ENCODE peak calls at places on chromosomes 13 and 19, in four cellular contexts. B is A549, V is HepG2, N is H1. M is an unnamed sample.

GRCh38 chr19:17089238-17089637 is 13.7 kb downstream of the MYO9B start:
- DNase-seq in B (no peak), V (no peak), N (no peak), M (no peak)

GRCh38 chr13:46615888-46616531 is 63.0 kb downstream of the LRCH1 start:
- DNase-seq in B (no peak), V (no peak), N (no peak), M (no peak)

GRCh38 chr13:72754111-72754510 is 26.4 kb downstream of the BORA start:
- DNase-seq in B (no peak), V (no peak), N (no peak), M (no peak)

GRCh38 chr19:6457958-6458694 is 1.5 kb downstream of the SLC25A23 start:
- DNase-seq in B (no peak), V (no peak), N (no peak), M (peak)

GRCh38 chr13:98821372-98822237 is 69.1 kb upstream of the SLC15A1 start:
- DNase-seq in B (peak), V (peak), N (no peak), M (no peak)

GRCh38 chr19:44587863-44588752 is 25.3 kb upstream of the IGSF23 start:
- DNase-seq in B (peak), V (peak), N (no peak), M (peak)

GRCh38 chr19:33432408-33433170 is 59.1 kb downstream of the CEBPG start:
- DNase-seq in B (no peak), V (no peak), N (no peak), M (no peak)

GRCh38 chr19:30361721-30362120 is 10.5 kb upstream of the ZNF536 start:
- DNase-seq in B (no peak), V (peak), N (no peak), M (no peak)

GRCh38 chr19:50432221-50432626 is 468 bp upstream of the MYBPC2 start:
- DNase-seq in B (no peak), V (no peak), N (no peak), M (no peak)

GRCh38 chr13:112904436-112904960 is 64.5 kb upstream of the MCF2L start:
- DNase-seq in B (no peak), V (no peak), N (no peak), M (no peak)
- TF ChIP-seq RNF2 in B (no peak), V (no peak), N (no peak), M (no peak)

DNA sequence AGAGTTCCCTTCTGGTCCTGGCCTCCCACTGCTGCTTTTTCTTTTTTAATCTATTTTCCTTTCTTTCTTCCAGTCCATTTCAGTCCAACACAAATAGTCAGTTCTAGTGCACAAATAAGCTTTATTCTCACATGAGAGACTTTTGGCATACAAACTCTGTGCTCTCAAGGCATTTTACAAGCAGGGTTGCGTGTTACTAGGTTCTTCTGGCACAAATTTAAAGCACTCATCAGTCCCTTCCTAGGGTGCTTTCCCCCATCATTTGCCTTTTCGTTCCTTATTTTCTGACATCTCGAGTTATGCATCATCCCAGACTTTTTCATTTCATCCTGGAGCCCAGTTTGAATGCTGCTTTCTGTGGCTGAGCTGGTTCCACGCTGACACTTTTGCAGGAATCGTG is 29.8 kb upstream of the IL17D start:
- DNase-seq in B (no peak), V (no peak), N (no peak), M (no peak)
- TF ChIP-seq RNF2 in B (no peak), V (no peak), N (no peak), M (no peak)

GRCh38 chr13:113211774-113212173 is 2.4 kb downstream of the CUL4A start:
- DNase-seq in B (peak), V (peak), N (no peak), M (no peak)

GRCh38 chr13:113208424-113209335 is at the start of gene PCID2:
- DNase-seq in B (peak), V (peak), N (peak), M (peak)

GRCh38 chr13:113210834-113211233 is 1.4 kb downstream of the CUL4A start:
- DNase-seq in B (no peak), V (no peak), N (no peak), M (no peak)

GRCh38 chr13:113209336-113209879 is at the start of gene CUL4A:
- DNase-seq in B (peak), V (peak), N (no peak), M (peak)

GRCh38 chr13:113209880-113210421 is 538 bp downstream of the CUL4A start:
- DNase-seq in B (peak), V (peak), N (no peak), M (peak)
- TF ChIP-seq RNF2 in B (no peak), V (peak), N (no peak), M (no peak)

DNA sequence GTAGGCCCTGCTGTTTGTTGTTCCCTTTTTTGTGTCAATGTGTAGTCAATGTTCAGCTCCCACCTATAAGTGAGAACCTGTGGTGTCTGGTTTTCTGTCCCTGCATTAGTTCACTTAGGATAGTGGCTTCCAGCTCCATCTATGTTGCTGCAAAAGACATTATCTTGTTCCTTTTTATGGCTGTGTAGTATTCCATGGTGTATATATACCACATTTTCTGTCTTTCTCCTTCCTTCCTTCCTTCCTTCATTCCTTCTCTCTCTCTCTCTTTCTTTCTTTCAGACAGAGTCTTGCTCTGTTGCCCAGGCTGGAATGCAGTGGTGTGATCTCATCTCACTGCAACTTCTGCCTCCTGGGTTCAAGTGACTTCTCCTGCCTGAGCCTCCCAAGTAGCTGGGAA is 21.0 kb downstream of the CYP2A6 start:
- DNase-seq in B (no peak), V (no peak), N (no peak), M (no peak)
- TF ChIP-seq RNF2 in B (no peak), V (no peak), N (no peak), M (no peak)

DNA sequence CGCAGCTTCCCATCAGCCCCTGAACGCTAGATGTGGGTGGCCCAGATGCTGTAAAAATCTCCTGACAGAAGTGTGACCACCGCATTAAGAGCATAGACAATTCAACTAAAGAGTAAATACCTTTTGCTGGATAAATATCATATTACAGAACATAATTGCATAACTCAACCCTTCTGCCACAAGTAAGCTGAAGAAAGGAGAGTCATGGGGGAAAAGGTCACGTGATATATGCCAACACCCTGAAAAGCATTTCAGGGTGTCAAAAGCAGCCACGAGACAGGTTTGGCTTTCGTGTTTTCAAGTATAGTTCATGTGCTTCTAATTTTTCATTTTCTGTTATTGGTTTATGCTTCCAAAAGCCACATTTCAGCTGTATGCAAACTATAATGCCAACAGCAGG is 71.3 kb downstream of the LHFPL6 start:
- DNase-seq in B (no peak), V (no peak), N (no peak), M (no peak)
- TF ChIP-seq RNF2 in B (no peak), V (no peak), N (no peak), M (no peak)

GRCh38 chr13:24146961-24147569 is 13.5 kb upstream of the SPATA13 start:
- DNase-seq in B (no peak), V (no peak), N (no peak), M (no peak)
- TF ChIP-seq RNF2 in B (no peak), V (no peak), N (no peak), M (no peak)

GRCh38 chr13:97254809-97255208 is 32.7 kb downstream of the MBNL2 start:
- DNase-seq in B (peak), V (no peak), N (no peak), M (no peak)

GRCh38 chr13:97257228-97257755 is 35.2 kb downstream of the MBNL2 start:
- DNase-seq in B (peak), V (no peak), N (no peak), M (no peak)

GRCh38 chr13:97255515-97255999 is 33.4 kb downstream of the MBNL2 start:
- DNase-seq in B (peak), V (no peak), N (no peak), M (no peak)

GRCh38 chr13:97257800-97258799 is 36.0 kb downstream of the MBNL2 start:
- DNase-seq in B (peak), V (peak), N (no peak), M (peak)

GRCh38 chr13:97256343-97256783 is 34.2 kb downstream of the MBNL2 start:
- DNase-seq in B (peak), V (peak), N (no peak), M (peak)
- TF ChIP-seq RNF2 in B (no peak), V (no peak), N (no peak), M (no peak)